ENCODE peak calls at places on chromosomes 6 and 20, in seven cellular contexts. V is NCI-H1694 treated with DMSO at 0.1 percent for 48 hours; R is A549; Z is PC-3; O is activated CD4-positive, alpha-beta T cell treated with anti-CD3 and anti-CD28 coated beads for 48 hours; S is Peyer's patch; G is HCEC 1CT. K is an unnamed sample.

GRCh38 chr6:158381214-158381613 is 68.9 kb downstream of the TULP4 start:
- DNase-seq in V (no peak), R (no peak), Z (peak; percentile 30), O (no peak), S (no peak), G (no peak), K (peak; percentile 55)

GRCh38 chr6:33295621-33296369 is 2.9 kb downstream of the RGL2 start:
- DNase-seq in V (no peak), R (no peak), Z (no peak), O (no peak), S (no peak), G (no peak), K (no peak)

GRCh38 chr6:159828074-159828473 is 28.0 kb downstream of the PNLDC1 start:
- DNase-seq in V (no peak), R (no peak), Z (no peak), O (no peak), S (no peak), G (no peak), K (peak; percentile 74)

GRCh38 chr6:41027251-41027650 is 11.8 kb downstream of the UNC5CL start:
- DNase-seq in V (no peak), R (no peak), Z (peak; percentile 9), O (no peak), S (no peak), G (no peak), K (no peak)

GRCh38 chr6:169190970-169191369 is 62.7 kb downstream of the THBS2 start:
- DNase-seq in V (no peak), R (no peak), Z (no peak), O (no peak), S (no peak), G (no peak), K (peak; percentile 34)

GRCh38 chr6:56278186-56278585 is 30.8 kb upstream of the COL21A1 start:
- DNase-seq in V (no peak), R (no peak), Z (peak; percentile 29), O (no peak), S (no peak), G (no peak), K (no peak)

GRCh38 chr6:87391334-87391733 is 16.4 kb upstream of the CFAP206 start:
- DNase-seq in V (no peak), R (peak; percentile 15), Z (peak; percentile 36), O (peak; percentile 5), S (no peak), G (peak; percentile 33), K (peak; percentile 53)

GRCh38 chr6:168096271-168096764 is 17.3 kb upstream of the FRMD1 start:
- DNase-seq in V (no peak), R (no peak), Z (no peak), O (no peak), S (peak; percentile 43), G (no peak), K (no peak)

GRCh38 chr20:1396264-1396663 is 3.4 kb upstream of the FKBP1A start:
- DNase-seq in V (no peak), R (no peak), Z (peak; percentile 86), O (no peak), S (no peak), G (no peak), K (no peak)

GRCh38 chr6:83430606-83431544 is at the start of gene ME1:
- DNase-seq in V (no peak), R (peak; percentile 36), Z (peak; percentile 88), O (peak; percentile 40), S (peak; percentile 87), G (peak; percentile 88), K (peak; percentile 90)

GRCh38 chr20:46021361-46022359 is 7.4 kb upstream of the SLC12A5 start:
- DNase-seq in V (peak; percentile 37), R (peak; percentile 69), Z (peak; percentile 61), O (peak; percentile 76), S (no peak), G (no peak), K (no peak)

GRCh38 chr6:34773906-34774305 is 16.6 kb downstream of the SNRPC start:
- DNase-seq in V (no peak), R (no peak), Z (no peak), O (no peak), S (no peak), G (no peak), K (no peak)

GRCh38 chr6:28895131-28895812 is 28.5 kb downstream of the TRIM27 start:
- DNase-seq in V (peak; percentile 90), R (peak; percentile 87), Z (peak; percentile 98), O (peak; percentile 93), S (peak; percentile 83), G (peak; percentile 92), K (peak; percentile 97)

GRCh38 chr6:31042801-31043200 is 32.5 kb downstream of the MUC22 start:
- DNase-seq in V (no peak), R (peak; percentile 49), Z (peak; percentile 80), O (peak; percentile 47), S (no peak), G (peak; percentile 41), K (peak; percentile 69)

GRCh38 chr20:17480696-17481095 is 50.5 kb downstream of the BFSP1 start:
- DNase-seq in V (no peak), R (no peak), Z (no peak), O (no peak), S (no peak), G (no peak), K (no peak)

GRCh38 chr6:49342410-49342809 is 120.6 kb downstream of the MMUT start:
- DNase-seq in V (no peak), R (no peak), Z (no peak), O (no peak), S (no peak), G (no peak), K (no peak)

GRCh38 chr20:53599378-53599777 is 5.7 kb upstream of the ZNF217 start:
- DNase-seq in V (no peak), R (no peak), Z (peak; percentile 1), O (no peak), S (peak; percentile 33), G (no peak), K (no peak)

GRCh38 chr6:13664703-13665352 is 46.8 kb downstream of the RANBP9 start:
- DNase-seq in V (no peak), R (no peak), Z (no peak), O (no peak), S (no peak), G (peak; percentile 61), K (peak; percentile 35)

GRCh38 chr20:13510837-13511488 is 127.8 kb downstream of the TASP1 start:
- DNase-seq in V (no peak), R (no peak), Z (no peak), O (no peak), S (no peak), G (no peak), K (peak; percentile 28)

GRCh38 chr20:33443006-33443511 is 504 bp downstream of the SNTA1 start:
- DNase-seq in V (no peak), R (peak; percentile 17), Z (no peak), O (peak; percentile 34), S (peak; percentile 58), G (no peak), K (no peak)

GRCh38 chr6:15989397-15989796 is 139.5 kb upstream of the MYLIP start:
- DNase-seq in V (no peak), R (no peak), Z (no peak), O (no peak), S (no peak), G (no peak), K (no peak)

GRCh38 chr6:42349753-42350573 is 101.8 kb downstream of the TRERF1 start:
- DNase-seq in V (peak; percentile 62), R (no peak), Z (no peak), O (no peak), S (no peak), G (no peak), K (peak; percentile 84)

GRCh38 chr20:57429579-57430202 is 38.5 kb downstream of the RBM38 start:
- DNase-seq in V (no peak), R (no peak), Z (peak; percentile 92), O (no peak), S (no peak), G (peak; percentile 36), K (peak; percentile 19)

GRCh38 chr6:33683051-33683571 is 28.4 kb downstream of the UQCC2 start:
- DNase-seq in V (no peak), R (no peak), Z (no peak), O (peak; percentile 62), S (no peak), G (no peak), K (no peak)

GRCh38 chr20:47266847-47267515 is 89.5 kb downstream of the ZMYND8 start:
- DNase-seq in V (no peak), R (no peak), Z (no peak), O (no peak), S (no peak), G (no peak), K (no peak)

GRCh38 chr20:19964289-19965263 is 52.6 kb upstream of the NAA20 start:
- DNase-seq in V (peak; percentile 5), R (peak; percentile 78), Z (peak; percentile 83), O (no peak), S (no peak), G (peak; percentile 88), K (peak; percentile 90)